ENCODE peak calls at places on chromosomes 12 and 14, in eight cellular contexts. J, R, W, U, L, G, Z and K are unnamed samples.

GRCh38 chr14:99186956-99187690 is 84.9 kb downstream of the BCL11B start:
- DNase-seq in J (no peak), R (no peak), W (no peak), U (no peak), L (no peak), G (no peak), Z (no peak), K (no peak)

GRCh38 chr12:388547-389137 is 478 bp downstream of the KDM5A start:
- DNase-seq in J (peak; percentile 45), R (peak; percentile 33), W (peak; percentile 19), U (peak; percentile 39), L (peak; percentile 20), G (peak; percentile 75), Z (peak; percentile 74), K (peak; percentile 36)

GRCh38 chr12:86249856-86250255 is 6.3 kb downstream of the MGAT4C start:
- DNase-seq in J (no peak), R (no peak), W (peak; percentile 9), U (no peak), L (no peak), G (no peak), Z (no peak), K (peak; percentile 33)

GRCh38 chr12:127943481-127944210 is 323.3 kb upstream of the TMEM132C start:
- DNase-seq in J (no peak), R (no peak), W (no peak), U (no peak), L (no peak), G (no peak), Z (no peak), K (peak; percentile 54)

GRCh38 chr14:99273724-99274345 is 1.8 kb upstream of the BCL11B start:
- DNase-seq in J (no peak), R (peak; percentile 33), W (no peak), U (peak; percentile 40), L (no peak), G (no peak), Z (no peak), K (no peak)

GRCh38 chr12:15738438-15739015 is 50.7 kb downstream of the EPS8 start:
- DNase-seq in J (no peak), R (no peak), W (no peak), U (no peak), L (no peak), G (no peak), Z (no peak), K (no peak)

GRCh38 chr12:52233462-52234141 is 559 bp downstream of the KRT7 start:
- DNase-seq in J (no peak), R (no peak), W (no peak), U (no peak), L (no peak), G (no peak), Z (peak; percentile 35), K (no peak)

GRCh38 chr14:36973806-36974442 is 198.5 kb downstream of the SLC25A21 start:
- DNase-seq in J (no peak), R (no peak), W (peak; percentile 64), U (peak; percentile 82), L (no peak), G (no peak), Z (no peak), K (peak; percentile 72)

GRCh38 chr14:29444216-29444615 is 483.4 kb downstream of the PRKD1 start:
- DNase-seq in J (no peak), R (no peak), W (no peak), U (no peak), L (no peak), G (no peak), Z (no peak), K (peak; percentile 60)

GRCh38 chr12:49985981-49986380 is 13.2 kb downstream of the AQP6 start:
- DNase-seq in J (no peak), R (no peak), W (no peak), U (no peak), L (no peak), G (no peak), Z (no peak), K (no peak)

GRCh38 chr12:82299617-82300016 is 58.6 kb downstream of the CCDC59 start:
- DNase-seq in J (no peak), R (no peak), W (no peak), U (no peak), L (peak; percentile 65), G (no peak), Z (no peak), K (peak; percentile 10)

GRCh38 chr14:104246401-104247335 is 108.3 kb downstream of the KIF26A start:
- DNase-seq in J (no peak), R (no peak), W (no peak), U (no peak), L (no peak), G (no peak), Z (no peak), K (no peak)

GRCh38 chr14:35669782-35670181 is 135.8 kb downstream of the INSM2 start:
- DNase-seq in J (no peak), R (no peak), W (peak; percentile 5), U (peak; percentile 92), L (no peak), G (no peak), Z (no peak), K (peak; percentile 5)

GRCh38 chr12:126935435-126935834 is 1331.5 kb upstream of the TMEM132C start:
- DNase-seq in J (no peak), R (no peak), W (no peak), U (no peak), L (no peak), G (no peak), Z (no peak), K (no peak)

GRCh38 chr14:22630066-22630465 is 14.1 kb downstream of the OR6J1 start:
- DNase-seq in J (no peak), R (no peak), W (no peak), U (no peak), L (no peak), G (no peak), Z (no peak), K (no peak)

GRCh38 chr14:82313889-82314288 is 780.2 kb upstream of the SEL1L start:
- DNase-seq in J (no peak), R (no peak), W (no peak), U (no peak), L (no peak), G (no peak), Z (no peak), K (no peak)

GRCh38 chr14:29548948-29549370 is 378.7 kb downstream of the PRKD1 start:
- DNase-seq in J (peak; percentile 59), R (peak; percentile 38), W (peak; percentile 84), U (peak; percentile 39), L (peak; percentile 60), G (peak; percentile 44), Z (peak; percentile 69), K (peak; percentile 83)

GRCh38 chr14:94466706-94467370 is 9.2 kb downstream of the SERPINA9 start:
- DNase-seq in J (no peak), R (no peak), W (no peak), U (peak; percentile 29), L (no peak), G (no peak), Z (no peak), K (no peak)

GRCh38 chr12:24776856-24777255 is 172.0 kb downstream of the BCAT1 start:
- DNase-seq in J (no peak), R (no peak), W (peak; percentile 20), U (no peak), L (no peak), G (no peak), Z (no peak), K (peak; percentile 37)

GRCh38 chr12:24778486-24779304 is 170.2 kb downstream of the BCAT1 start:
- DNase-seq in J (peak; percentile 64), R (peak; percentile 5), W (peak; percentile 80), U (peak; percentile 28), L (peak; percentile 65), G (peak; percentile 52), Z (peak; percentile 68), K (peak; percentile 73)

GRCh38 chr12:24777359-24777758 is 171.5 kb downstream of the BCAT1 start:
- DNase-seq in J (no peak), R (no peak), W (no peak), U (no peak), L (no peak), G (no peak), Z (no peak), K (no peak)

GRCh38 chr12:24780969-24781368 is 167.9 kb downstream of the BCAT1 start:
- DNase-seq in J (no peak), R (no peak), W (peak; percentile 45), U (peak; percentile 4), L (no peak), G (peak; percentile 27), Z (peak; percentile 8), K (peak; percentile 53)
- TF ChIP-seq CTCF in J (no peak), R (peak; percentile 12), W (no peak), U (peak; percentile 37), L (no peak), G (peak; percentile 74), Z (peak; percentile 54), K (no peak)

GRCh38 chr12:121792607-121793500 is 634 bp downstream of the RHOF start:
- DNase-seq in J (no peak), R (no peak), W (no peak), U (no peak), L (peak; percentile 83), G (peak; percentile 59), Z (no peak), K (no peak)
- H3K4me3 ChIP-seq in J (no peak overlapping the region), R (peak overlapping the region; percentile 96), W (peak overlapping the region; percentile 26), U (no peak overlapping the region), L (peak overlapping the region; percentile 43), G (peak overlapping the region; percentile 76), Z (peak overlapping the region; percentile 56), K (peak overlapping the region; percentile 64)

DNA sequence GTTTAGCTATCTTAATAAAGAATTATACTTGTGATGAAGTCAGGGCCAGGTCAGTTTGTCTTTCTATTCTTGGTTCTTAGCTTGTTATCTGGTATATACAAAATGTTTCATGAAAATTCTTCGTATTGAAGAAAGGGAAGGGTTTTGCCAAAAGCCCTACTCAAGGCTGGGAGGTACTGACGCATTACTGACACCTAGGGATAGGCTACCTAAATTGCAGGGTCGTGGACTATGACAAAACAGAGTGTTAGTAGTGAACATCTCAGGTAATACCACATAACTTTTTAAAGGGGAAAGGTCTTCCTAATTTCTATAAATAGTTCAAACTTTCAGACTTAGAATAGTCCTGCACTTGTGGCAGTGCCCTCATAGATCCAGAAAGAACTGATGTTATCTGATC is 246.3 kb downstream of the RGS6 start:
- DNase-seq in J (no peak), R (no peak), W (no peak), U (no peak), L (no peak), G (no peak), Z (no peak), K (no peak)
- TF ChIP-seq CTCF in J (no peak), R (no peak), W (no peak), U (no peak), L (no peak), G (peak; percentile 37), Z (no peak), K (no peak)

GRCh38 chr12:124464062-124464461 is 103.3 kb downstream of the NCOR2 start:
- DNase-seq in J (no peak), R (no peak), W (no peak), U (no peak), L (no peak), G (no peak), Z (no peak), K (no peak)

GRCh38 chr12:124469193-124469888 is 98.1 kb downstream of the NCOR2 start:
- DNase-seq in J (peak; percentile 47), R (no peak), W (peak; percentile 18), U (no peak), L (no peak), G (peak; percentile 29), Z (peak; percentile 64), K (no peak)

GRCh38 chr12:124464830-124465229 is 102.6 kb downstream of the NCOR2 start:
- DNase-seq in J (peak; percentile 39), R (no peak), W (no peak), U (no peak), L (no peak), G (no peak), Z (no peak), K (no peak)

GRCh38 chr12:124465473-124465872 is 101.9 kb downstream of the NCOR2 start:
- DNase-seq in J (no peak), R (no peak), W (no peak), U (no peak), L (no peak), G (no peak), Z (no peak), K (no peak)

GRCh38 chr12:124466200-124467128 is 100.9 kb downstream of the NCOR2 start:
- DNase-seq in J (no peak), R (no peak), W (no peak), U (no peak), L (no peak), G (peak; percentile 89), Z (no peak), K (no peak)
- H3K4me3 ChIP-seq in J (no peak overlapping the region), R (no peak overlapping the region), W (no peak overlapping the region), U (no peak overlapping the region), L (no peak overlapping the region), G (peak overlapping the region; percentile 46), Z (no peak overlapping the region), K (no peak overlapping the region)